ENCODE peak calls at places on chromosomes 5 and 9, in nine cellular contexts. X, B, N, L, D, H, S, Y and K are unnamed samples.

GRCh38 chr5:90095292-90096060 is 314.1 kb downstream of the CETN3 start:
- DNase-seq in S (no peak), X (no peak), N (no peak), L (no peak), H (no peak), Y (no peak), B (no peak), D (no peak), K (no peak)

GRCh38 chr5:122874179-122874875 is 28.9 kb downstream of the SNX24 start:
- DNase-seq in S (no peak), N (no peak), H (no peak), L (no peak), B (no peak), D (no peak), X (no peak), Y (no peak), K (peak; percentile 72)

GRCh38 chr5:9474241-9475002 is 71.5 kb downstream of the SEMA5A start:
- DNase-seq in S (no peak), Y (no peak), H (no peak), N (no peak), L (no peak), B (no peak), D (no peak), X (no peak), K (no peak)

GRCh38 chr5:123438902-123439301 is 15.7 kb upstream of the CEP120 start:
- DNase-seq in Y (peak; percentile 15), H (no peak), D (no peak), N (no peak), L (no peak), B (no peak), X (no peak), S (no peak), K (no peak)

GRCh38 chr5:158786390-158786789 is 313.3 kb downstream of the EBF1 start:
- DNase-seq in X (no peak), Y (no peak), S (no peak), D (no peak), N (no peak), B (no peak), H (no peak), L (no peak), K (no peak)

GRCh38 chr5:141127305-141127704 is 5.7 kb downstream of the PCDHB4 start:
- DNase-seq in B (no peak), L (no peak), S (no peak), H (no peak), N (no peak), X (no peak), D (no peak), Y (no peak), K (peak; percentile 60)

GRCh38 chr9:33840381-33840780 is 23.4 kb downstream of the UBE2R2 start:
- DNase-seq in S (no peak), D (no peak), L (no peak), B (no peak), N (no peak), X (no peak), Y (no peak), H (no peak), K (no peak)

GRCh38 chr9:104780796-104781395 is 17.0 kb downstream of the NIPSNAP3B start:
- DNase-seq in B (no peak), D (no peak), X (no peak), N (no peak), Y (no peak), L (no peak), H (no peak), S (no peak), K (peak; percentile 10)

GRCh38 chr9:107465467-107466451 is 23.8 kb downstream of the KLF4 start:
- DNase-seq in X (peak; percentile 85), Y (peak; percentile 67), N (peak; percentile 21), B (no peak), D (no peak), S (peak; percentile 91), L (peak; percentile 83), H (no peak), K (peak; percentile 51)

DNA sequence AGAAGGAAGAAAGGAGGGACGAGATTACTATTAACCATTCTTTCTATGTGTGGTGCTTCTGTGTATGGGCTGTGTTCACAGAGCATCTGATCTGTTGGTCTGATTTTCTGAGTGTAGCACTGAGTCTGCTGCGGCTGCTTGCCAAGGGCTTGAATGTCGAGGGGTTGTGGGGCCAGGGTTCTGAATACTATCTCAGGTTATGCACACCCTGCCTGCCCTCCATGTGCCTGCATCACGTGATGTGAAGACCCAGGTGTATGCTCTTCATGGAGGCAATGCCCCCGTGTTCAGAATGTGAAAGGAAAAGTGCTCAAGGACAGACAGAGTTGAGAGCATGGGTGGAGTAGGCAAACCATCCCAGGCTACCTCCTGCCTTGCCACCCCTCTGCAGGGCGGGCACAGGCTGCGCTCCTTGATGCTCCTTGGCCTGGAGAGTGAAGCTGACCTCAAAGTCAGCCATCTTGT is 254.9 kb downstream of the FANCC start:
- DNase-seq in X (no peak), B (no peak), L (no peak), H (no peak), N (peak; percentile 14), D (no peak), Y (no peak), S (peak; percentile 20), K (no peak)
- H3K4me1 ChIP-seq in X (peaks cover 98% of the 10 kb centered on the region), B (no peaks in the 10 kb centered on the region), L (peaks cover 79% of the 10 kb centered on the region), H (no peaks in the 10 kb centered on the region), N (no peaks in the 10 kb centered on the region), D (no peaks in the 10 kb centered on the region), Y (no peaks in the 10 kb centered on the region), S (no peaks in the 10 kb centered on the region), K (no peaks in the 10 kb centered on the region)

GRCh38 chr9:22241024-22241423 is 205.6 kb upstream of the DMRTA1 start:
- DNase-seq in B (no peak), S (no peak), H (no peak), L (no peak), N (no peak), X (no peak), Y (no peak), D (no peak), K (no peak)

GRCh38 chr9:22237497-22238363 is 208.9 kb upstream of the DMRTA1 start:
- DNase-seq in X (no peak), H (no peak), L (no peak), N (no peak), D (no peak), S (no peak), Y (no peak), B (no peak), K (peak; percentile 84)

GRCh38 chr9:22241611-22242010 is 205.0 kb upstream of the DMRTA1 start:
- DNase-seq in N (no peak), S (no peak), Y (no peak), L (no peak), D (no peak), B (no peak), H (no peak), X (no peak), K (no peak)

GRCh38 chr9:22240619-22241018 is 206.0 kb upstream of the DMRTA1 start:
- DNase-seq in S (no peak), D (no peak), L (no peak), Y (no peak), X (no peak), N (no peak), B (no peak), H (no peak), K (no peak)

DNA sequence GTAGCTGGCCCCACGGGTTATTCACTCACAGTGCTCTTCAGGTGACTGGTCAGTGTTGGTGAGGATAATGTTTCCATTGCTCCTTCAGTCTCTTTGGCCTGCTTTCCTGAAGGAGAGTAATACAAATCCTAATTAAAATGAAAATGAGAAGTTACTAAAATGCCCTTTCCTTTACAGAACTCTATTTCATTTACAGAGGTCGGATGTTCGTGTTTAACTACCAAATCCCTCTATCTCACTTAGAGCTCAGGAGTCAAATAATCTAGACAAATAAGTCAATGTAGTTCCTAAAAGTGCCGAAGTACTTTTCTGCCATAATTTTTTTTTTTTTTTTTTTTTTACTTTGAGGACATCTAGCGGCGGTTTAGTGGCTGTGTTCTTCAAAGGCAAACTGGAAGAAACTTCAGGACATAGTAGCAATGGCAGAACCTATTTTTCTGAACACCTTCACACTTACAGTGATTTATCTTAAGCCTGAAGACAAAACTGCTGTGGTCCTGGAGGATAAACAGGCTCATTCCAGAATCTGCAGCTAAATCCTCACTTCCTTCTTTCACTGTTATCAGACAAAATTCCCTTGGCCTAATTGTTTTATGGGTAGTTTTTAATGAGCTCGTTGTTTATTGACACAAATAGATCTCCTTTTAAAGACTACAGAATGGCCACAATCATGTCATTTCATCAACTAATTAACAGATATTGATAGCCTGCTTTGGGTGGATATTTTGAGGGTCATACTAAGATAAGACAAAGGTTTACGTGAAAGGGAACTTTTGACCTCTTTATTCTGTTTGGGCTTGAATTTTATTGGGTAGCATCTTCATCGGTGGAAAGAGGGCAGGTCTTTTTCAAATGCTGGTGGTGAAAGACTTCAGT is 207.6 kb upstream of the DMRTA1 start:
- DNase-seq in D (peak; percentile 4), X (no peak), B (no peak), N (no peak), L (no peak), Y (no peak), S (no peak), H (no peak), K (peak; percentile 84)
- H3K4me1 ChIP-seq in D (no peaks in the 10 kb centered on the region), X (peaks cover 2% of the 10 kb centered on the region), B (no peaks in the 10 kb centered on the region), N (no peaks in the 10 kb centered on the region), L (no peaks in the 10 kb centered on the region), Y (no peaks in the 10 kb centered on the region), S (peaks cover 9% of the 10 kb centered on the region), H (peaks cover 1% of the 10 kb centered on the region), K (peaks cover 2% of the 10 kb centered on the region)

DNA sequence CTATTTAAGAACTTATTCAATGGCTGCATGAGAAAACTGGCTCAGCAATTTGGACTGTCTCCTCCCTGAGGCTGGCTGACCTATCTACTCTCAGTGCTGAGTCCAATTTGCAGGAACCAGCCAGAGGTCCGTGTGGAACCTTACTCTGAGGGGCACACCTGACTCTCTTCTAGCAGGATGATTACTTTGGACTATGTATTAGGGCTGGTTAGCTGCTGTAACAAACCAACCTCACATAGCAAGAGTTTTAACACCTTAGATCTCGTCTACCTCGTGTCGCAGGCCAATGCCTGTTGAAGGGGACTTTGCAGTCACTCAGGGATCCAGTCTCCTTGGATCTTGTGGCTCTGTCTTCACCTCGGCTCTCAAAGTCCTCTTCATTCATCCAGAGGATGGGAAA is 3.4 kb upstream of the FAM193B start:
- DNase-seq in L (no peak), N (no peak), D (no peak), B (no peak), X (no peak), Y (no peak), S (no peak), H (no peak), K (no peak)
- H3K4me1 ChIP-seq in L (peaks cover 15% of the 10 kb centered on the region), N (no peaks in the 10 kb centered on the region), D (peaks cover 30% of the 10 kb centered on the region), B (peaks cover 19% of the 10 kb centered on the region), X (peaks cover 12% of the 10 kb centered on the region), Y (peaks cover 7% of the 10 kb centered on the region), S (peaks cover 6% of the 10 kb centered on the region), H (peaks cover 2% of the 10 kb centered on the region), K (peaks cover 6% of the 10 kb centered on the region)

GRCh38 chr9:37988602-37989001 is 80.4 kb downstream of the SHB start:
- DNase-seq in Y (no peak), D (no peak), H (no peak), B (no peak), X (no peak), N (no peak), L (no peak), S (no peak), K (no peak)
- H3K4me1 ChIP-seq in Y (no peaks in the 10 kb centered on the region), D (no peaks in the 10 kb centered on the region), H (no peaks in the 10 kb centered on the region), B (no peaks in the 10 kb centered on the region), X (peaks cover 4% of the 10 kb centered on the region), N (no peaks in the 10 kb centered on the region), L (peaks cover 24% of the 10 kb centered on the region), S (no peaks in the 10 kb centered on the region), K (no peaks in the 10 kb centered on the region)

GRCh38 chr9:113583511-113584470 is 120.3 kb downstream of the RGS3 start:
- DNase-seq in N (no peak), X (no peak), Y (no peak), S (no peak), D (no peak), H (no peak), L (peak; percentile 32), B (no peak), K (no peak)
- H3K4me1 ChIP-seq in N (peaks cover 27% of the 10 kb centered on the region), X (peaks cover 79% of the 10 kb centered on the region), Y (peaks cover 44% of the 10 kb centered on the region), S (peaks cover 8% of the 10 kb centered on the region), D (peaks cover 55% of the 10 kb centered on the region), H (peaks cover 4% of the 10 kb centered on the region), L (peaks cover 96% of the 10 kb centered on the region), B (peaks cover 35% of the 10 kb centered on the region), K (no peaks in the 10 kb centered on the region)

GRCh38 chr9:134701581-134702259 is 60.1 kb downstream of the COL5A1 start:
- DNase-seq in X (no peak), B (no peak), Y (no peak), S (no peak), N (no peak), H (no peak), L (no peak), D (no peak), K (no peak)
- H3K4me1 ChIP-seq in X (peaks cover 7% of the 10 kb centered on the region), B (no peaks in the 10 kb centered on the region), Y (no peaks in the 10 kb centered on the region), S (no peaks in the 10 kb centered on the region), N (no peaks in the 10 kb centered on the region), H (peaks cover 5% of the 10 kb centered on the region), L (peaks cover 19% of the 10 kb centered on the region), D (no peaks in the 10 kb centered on the region), K (no peaks in the 10 kb centered on the region)